ENCODE peak calls at places on chromosomes 13 and 19, in seven cellular contexts. V is Karpas-422; M is activated CD8-positive, alpha-beta memory T cell treated with anti-CD3 and anti-CD28 coated beads, Interleukin-2, amount 10 ng/mL, durations not matched to agents 7 days and 5 days; G is endothelial cell; O is HTR-8/SVneo; E is chondrocyte; X is ovary. U is an unnamed sample.
A peak's percentile ranks its signal among the peaks of the same experiment; 100 is the strongest.

GRCh38 chr19:7823902-7824301 is 6.1 kb upstream of the EVI5L start:
- DNase-seq in V (no peak), M (no peak), G (no peak), O (no peak), E (no peak), X (no peak), U (no peak)

GRCh38 chr13:20911037-20911436 is 8.5 kb upstream of the XPO4 start:
- DNase-seq in V (no peak), M (no peak), G (no peak), O (no peak), E (no peak), X (no peak), U (no peak)

GRCh38 chr19:1907563-1908363 is 2.6 kb downstream of the ADAT3 start:
- DNase-seq in V (no peak), M (no peak), G (no peak), O (no peak), E (no peak), X (peak; percentile 45), U (no peak)

GRCh38 chr19:3785464-3785937 is 680 bp downstream of the MATK start:
- DNase-seq in V (no peak), M (peak; percentile 51), G (no peak), O (no peak), E (no peak), X (no peak), U (no peak)

GRCh38 chr13:62682788-62683187 is 1267.1 kb upstream of the PCDH20 start:
- DNase-seq in V (no peak), M (no peak), G (no peak), O (no peak), E (no peak), X (no peak), U (no peak)

GRCh38 chr19:29539668-29540067 is 13.9 kb downstream of the VSTM2B start:
- DNase-seq in V (no peak), M (no peak), G (no peak), O (no peak), E (peak; percentile 86), X (no peak), U (no peak)

GRCh38 chr13:27338816-27339215 is 68.2 kb downstream of the RASL11A start:
- DNase-seq in V (peak; percentile 68), M (no peak), G (peak; percentile 38), O (no peak), E (no peak), X (no peak), U (no peak)

GRCh38 chr19:13057744-13058143 is 44.9 kb downstream of the LYL1 start:
- DNase-seq in V (no peak), M (no peak), G (no peak), O (no peak), E (no peak), X (no peak), U (no peak)

GRCh38 chr13:99655351-99656091 is 154.2 kb downstream of the TM9SF2 start:
- DNase-seq in V (no peak), M (no peak), G (no peak), O (no peak), E (no peak), X (no peak), U (peak; percentile 26)

GRCh38 chr19:12596927-12597548 is 13.6 kb downstream of the ZNF490 start:
- DNase-seq in V (no peak), M (no peak), G (no peak), O (no peak), E (no peak), X (no peak), U (no peak)

GRCh38 chr19:13007292-13008045 is 12.2 kb downstream of the NFIX start:
- DNase-seq in V (no peak), M (no peak), G (no peak), O (no peak), E (no peak), X (peak; percentile 77), U (no peak)

GRCh38 chr19:15200575-15201364 is at the start of gene NOTCH3:
- DNase-seq in V (no peak), M (no peak), G (peak; percentile 52), O (no peak), E (no peak), X (no peak), U (no peak)

U was measured in activated CD4-positive, alpha-beta memory T cell treated with anti-CD3 and anti-CD28 coated beads, Interleukin-2, amount 10 ng/mL, durations not matched to agents 7 days and 5 days.